ENCODE peak calls at places on chromosomes 2 and 18, in ten cellular contexts. M is uterus, R is AG10803, E is neuronal stem cell, T is cardiac muscle cell, D is WERI-Rb-1, F is astrocyte of the spinal cord, X is GM12865, W is psoas muscle, G is HL-60. L is an unnamed sample.
A peak's percentile ranks its signal among the peaks of the same experiment; 100 is the strongest.

GRCh38 chr18:26215247-26215970 is 10.8 kb upstream of the TAF4B start:
- DNase-seq in E (no peak), X (peak; percentile 83), W (no peak), R (no peak), M (no peak), T (no peak), F (no peak), D (no peak), G (peak; percentile 37), L (no peak)

GRCh38 chr2:9813312-9814128 is 29.8 kb upstream of the TAF1B start:
- DNase-seq in X (peak; percentile 73), R (peak; percentile 53), G (peak; percentile 34), D (peak; percentile 94), W (peak; percentile 76), F (peak; percentile 48), M (peak; percentile 61), E (peak; percentile 73), T (peak; percentile 74), L (peak; percentile 77)

GRCh38 chr18:54532222-54532621 is 58.8 kb upstream of the DYNAP start:
- DNase-seq in D (no peak), E (no peak), T (no peak), R (no peak), F (no peak), X (no peak), M (no peak), W (no peak), G (no peak), L (no peak)

GRCh38 chr2:60998628-60999545 is 18.6 kb upstream of the PEX13 start:
- DNase-seq in X (peak; percentile 71), R (peak; percentile 44), E (peak; percentile 29), D (no peak), W (no peak), T (peak; percentile 70), M (no peak), G (no peak), F (peak; percentile 67), L (no peak)

GRCh38 chr2:116733699-116734098 is 1080.8 kb upstream of the DDX18 start:
- DNase-seq in R (no peak), D (no peak), X (no peak), T (no peak), F (peak; percentile 20), W (no peak), E (no peak), M (no peak), G (no peak), L (no peak)

GRCh38 chr2:239263231-239263936 is 137.4 kb downstream of the HDAC4 start:
- DNase-seq in D (peak; percentile 70), E (no peak), F (no peak), T (no peak), M (no peak), W (peak; percentile 23), G (no peak), X (no peak), R (no peak), L (no peak)

GRCh38 chr2:72923833-72924352 is 6.6 kb downstream of the EMX1 start:
- DNase-seq in R (no peak), F (no peak), E (no peak), D (peak; percentile 10), M (no peak), T (no peak), X (no peak), W (no peak), G (no peak), L (no peak)

GRCh38 chr2:83386559-83386958 is 1072.5 kb downstream of the SUCLG1 start:
- DNase-seq in T (no peak), M (no peak), W (no peak), R (peak; percentile 46), D (no peak), X (no peak), E (no peak), F (no peak), G (no peak), L (no peak)

GRCh38 chr2:42865884-42866861 is 73.8 kb upstream of the HAAO start:
- DNase-seq in G (no peak), W (peak; percentile 84), E (no peak), M (peak; percentile 65), T (no peak), R (no peak), D (no peak), F (no peak), X (no peak), L (no peak)

GRCh38 chr2:102063360-102063947 is 71.7 kb downstream of the IL1R2 start:
- DNase-seq in D (no peak), R (peak; percentile 87), M (peak; percentile 64), W (peak; percentile 77), T (peak; percentile 97), G (peak; percentile 85), E (no peak), X (no peak), F (peak; percentile 45), L (peak; percentile 80)

GRCh38 chr2:102064679-102065674 is 73.2 kb downstream of the IL1R2 start:
- DNase-seq in R (peak; percentile 71), E (no peak), X (no peak), D (no peak), M (no peak), W (no peak), G (no peak), T (peak; percentile 86), F (no peak), L (no peak)

GRCh38 chr2:102065675-102066252 is 74.0 kb downstream of the IL1R2 start:
- DNase-seq in E (no peak), X (no peak), F (peak; percentile 89), G (peak; percentile 89), T (peak; percentile 94), R (peak; percentile 38), D (no peak), M (peak; percentile 41), W (peak; percentile 77), L (peak; percentile 62)

GRCh38 chr2:102062802-102063201 is 71.0 kb downstream of the IL1R2 start:
- DNase-seq in D (no peak), R (no peak), W (no peak), X (no peak), G (no peak), T (no peak), E (no peak), F (no peak), M (no peak), L (no peak)

DNA sequence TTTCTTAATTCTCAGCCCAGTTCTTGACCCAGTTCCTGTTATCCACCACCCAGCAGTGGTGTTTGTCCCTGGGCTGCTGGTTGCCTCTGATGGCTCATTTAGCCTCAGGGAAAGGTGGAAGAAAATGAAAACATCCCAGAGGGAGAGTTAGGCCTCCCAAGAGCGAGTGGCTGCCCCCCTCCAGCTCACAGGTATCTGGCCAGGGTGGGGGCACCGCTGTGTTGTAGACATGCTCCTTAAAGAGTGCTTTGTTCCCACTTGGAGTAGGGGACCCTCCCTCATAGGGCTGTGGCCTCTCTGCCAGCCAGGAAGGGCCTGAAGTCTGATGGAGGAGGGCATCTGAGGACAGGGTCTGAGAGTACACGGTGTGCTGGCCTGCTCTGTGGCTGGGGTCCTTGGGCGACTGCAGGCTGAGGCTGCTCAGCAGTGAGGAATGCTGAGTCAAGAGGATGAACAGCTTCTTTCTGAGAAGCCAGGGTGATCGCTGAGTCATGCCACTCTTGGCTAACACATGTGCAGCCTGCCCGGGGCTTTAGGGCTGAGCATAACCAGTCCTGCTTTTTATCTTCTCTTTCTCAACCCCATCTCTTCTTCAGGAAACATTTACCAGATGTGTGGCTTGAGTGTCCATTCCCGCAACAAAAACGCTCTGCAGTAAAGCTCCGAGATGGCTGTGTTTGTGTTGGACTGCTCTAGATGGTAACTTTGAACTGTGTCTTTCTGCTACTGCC is 72.4 kb downstream of the IL1R2 start:
- DNase-seq in M (peak; percentile 95), G (peak; percentile 94), R (peak; percentile 99), E (peak; percentile 12), F (peak; percentile 98), D (no peak), X (no peak), W (peak; percentile 92), T (peak; percentile 100), L (peak; percentile 87)
- H3K4me3 ChIP-seq in M (no peak overlapping the region), G (no peak overlapping the region), R (peak overlapping the region; percentile 28), E (no peak overlapping the region), F (no peak overlapping the region), D (no peak overlapping the region), X (no peak overlapping the region), W (peak overlapping the region; percentile 39), T (no peak overlapping the region), L (no peak overlapping the region)

GRCh38 chr18:46468431-46469180 is 188.4 kb downstream of the LOXHD1 start:
- DNase-seq in G (no peak), R (no peak), X (no peak), F (no peak), M (no peak), E (no peak), T (no peak), D (no peak), W (no peak), L (no peak)
- H3K4me3 ChIP-seq in G (no peak overlapping the region), R (no peak overlapping the region), X (no peak overlapping the region), F (no peak overlapping the region), M (no peak overlapping the region), E (no peak overlapping the region), T (no peak overlapping the region), D (no peak overlapping the region), W (no peak overlapping the region), L (no peak overlapping the region)

DNA sequence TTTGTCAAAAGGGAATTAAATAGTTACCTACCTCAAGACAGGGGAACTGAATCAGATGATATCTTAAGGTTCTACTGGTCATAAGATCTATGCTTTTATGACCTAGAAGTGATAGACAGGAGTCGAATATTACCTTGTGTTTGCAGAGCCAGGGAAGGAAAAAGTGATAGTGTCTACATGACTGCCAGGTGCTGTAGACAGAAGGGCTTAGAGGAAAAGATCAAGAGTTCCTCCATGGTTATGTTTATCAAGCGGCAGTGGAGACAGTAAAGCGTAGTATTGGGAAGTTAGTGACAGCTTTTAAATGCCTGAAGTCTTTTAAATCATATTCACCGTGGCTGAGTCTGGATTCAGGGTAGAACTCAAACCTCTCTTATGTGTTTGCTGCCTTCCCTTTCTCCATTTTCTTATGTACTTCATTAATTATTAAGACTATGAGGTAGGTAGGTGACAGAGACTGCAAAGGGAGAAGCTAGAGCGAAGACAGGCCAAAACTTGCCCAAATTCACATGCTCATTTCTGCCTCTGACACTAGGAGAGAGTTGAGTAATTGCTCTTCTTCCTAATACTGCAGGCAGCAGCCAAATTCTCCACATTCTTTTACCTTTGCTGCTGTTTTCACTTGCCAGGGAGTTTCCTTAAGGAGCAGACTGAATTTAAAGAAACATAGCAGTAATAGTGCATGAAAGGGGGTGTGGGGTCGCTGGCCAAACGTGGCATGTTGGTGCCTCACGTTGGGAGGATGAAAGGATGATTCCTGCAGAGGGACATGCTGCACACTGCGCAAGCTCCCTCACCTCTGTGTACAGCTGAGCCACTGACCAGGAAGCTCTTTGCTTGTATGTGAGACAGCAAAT is 12.1 kb downstream of the CRIM1 start:
- DNase-seq in D (no peak), M (no peak), R (peak; percentile 43), F (no peak), T (peak; percentile 41), E (no peak), W (no peak), G (no peak), X (no peak), L (no peak)
- H3K4me3 ChIP-seq in D (no peak overlapping the region), M (no peak overlapping the region), R (no peak overlapping the region), F (no peak overlapping the region), T (no peak overlapping the region), E (no peak overlapping the region), W (peak overlapping the region; percentile 36), G (no peak overlapping the region), X (no peak overlapping the region), L (no peak overlapping the region)

DNA sequence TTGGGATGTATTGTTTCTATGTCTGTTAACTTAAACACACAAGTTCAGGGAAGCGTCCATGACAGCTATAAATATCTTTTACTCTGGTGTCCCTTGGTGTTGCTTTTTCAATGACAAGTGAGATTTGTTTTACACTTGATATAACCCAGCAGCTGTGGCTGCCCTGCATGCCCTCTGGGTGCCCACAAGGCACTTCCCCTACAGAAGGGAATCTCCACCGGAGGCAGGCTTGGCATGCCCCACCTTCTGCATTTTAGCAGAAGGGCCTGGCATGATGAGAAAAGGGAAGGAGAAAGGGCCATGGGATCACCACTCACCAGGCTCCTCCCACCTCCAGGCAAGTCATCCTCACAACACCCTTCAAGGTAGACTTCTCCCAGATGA is 68.7 kb downstream of the TMEM247 start:
- DNase-seq in T (no peak), W (peak; percentile 43), F (no peak), R (no peak), E (no peak), D (no peak), X (no peak), G (peak; percentile 86), M (no peak), L (peak; percentile 76)
- H3K4me3 ChIP-seq in T (no peak overlapping the region), W (peak overlapping the region; percentile 27), F (no peak overlapping the region), R (no peak overlapping the region), E (no peak overlapping the region), D (no peak overlapping the region), X (no peak overlapping the region), G (no peak overlapping the region), M (no peak overlapping the region), L (no peak overlapping the region)